ENCODE peak calls at places on chromosomes 7 and 10, in ten cellular contexts. One of them, this sample, is unnamed.

GRCh38 chr7:3482147-3482921 is 181.3 kb downstream of the SDK1 start:
- DNase-seq in GM12865: peak; percentile 2
- DNase-seq in mesendoderm: peak; percentile 95
- DNase-seq in AG08396: no peak
- DNase-seq in endodermal cell: peak; percentile 89
- DNase-seq in mammary epithelial cell: peak; percentile 42
- DNase-seq in kidney: no peak
- DNase-seq in activated CD4-positive, alpha-beta T cell treated with anti-CD3 and anti-CD28 coated beads for 36 hours: no peak
- DNase-seq in activated T-cell treated with anti-CD3 and anti-CD28 coated beads for 1 hour: no peak
- DNase-seq in GM23248: peak; percentile 9
- DNase-seq in this sample: no peak

GRCh38 chr7:77469927-77470326 is 53.8 kb upstream of the GSAP start:
- DNase-seq in GM12865: no peak
- DNase-seq in mesendoderm: no peak
- DNase-seq in AG08396: no peak
- DNase-seq in endodermal cell: no peak
- DNase-seq in mammary epithelial cell: no peak
- DNase-seq in kidney: no peak
- DNase-seq in activated CD4-positive, alpha-beta T cell treated with anti-CD3 and anti-CD28 coated beads for 36 hours: no peak
- DNase-seq in activated T-cell treated with anti-CD3 and anti-CD28 coated beads for 1 hour: no peak
- DNase-seq in GM23248: no peak
- DNase-seq in this sample: no peak

GRCh38 chr10:24287559-24288195 is 78.7 kb downstream of the KIAA1217 start:
- DNase-seq in GM12865: no peak
- DNase-seq in mesendoderm: no peak
- DNase-seq in AG08396: no peak
- DNase-seq in endodermal cell: no peak
- DNase-seq in mammary epithelial cell: no peak
- DNase-seq in kidney: no peak
- DNase-seq in activated CD4-positive, alpha-beta T cell treated with anti-CD3 and anti-CD28 coated beads for 36 hours: no peak
- DNase-seq in activated T-cell treated with anti-CD3 and anti-CD28 coated beads for 1 hour: no peak
- DNase-seq in GM23248: no peak
- DNase-seq in this sample: no peak

GRCh38 chr10:103936022-103936421 is 18.0 kb upstream of the STN1 start:
- DNase-seq in GM12865: no peak
- DNase-seq in mesendoderm: no peak
- DNase-seq in AG08396: no peak
- DNase-seq in endodermal cell: no peak
- DNase-seq in mammary epithelial cell: no peak
- DNase-seq in kidney: no peak
- DNase-seq in activated CD4-positive, alpha-beta T cell treated with anti-CD3 and anti-CD28 coated beads for 36 hours: no peak
- DNase-seq in activated T-cell treated with anti-CD3 and anti-CD28 coated beads for 1 hour: no peak
- DNase-seq in GM23248: no peak
- DNase-seq in this sample: no peak

GRCh38 chr7:70599446-70600190 is 532.3 kb upstream of the GALNT17 start:
- DNase-seq in GM12865: peak; percentile 28
- DNase-seq in mesendoderm: peak; percentile 41
- DNase-seq in AG08396: no peak
- DNase-seq in endodermal cell: no peak
- DNase-seq in mammary epithelial cell: peak; percentile 82
- DNase-seq in kidney: no peak
- DNase-seq in activated CD4-positive, alpha-beta T cell treated with anti-CD3 and anti-CD28 coated beads for 36 hours: no peak
- DNase-seq in activated T-cell treated with anti-CD3 and anti-CD28 coated beads for 1 hour: no peak
- DNase-seq in GM23248: no peak
- DNase-seq in this sample: no peak

GRCh38 chr10:122499012-122499411 is 37.7 kb downstream of the HTRA1 start:
- DNase-seq in GM12865: no peak
- DNase-seq in mesendoderm: no peak
- DNase-seq in AG08396: no peak
- DNase-seq in endodermal cell: no peak
- DNase-seq in mammary epithelial cell: no peak
- DNase-seq in kidney: peak; percentile 37
- DNase-seq in activated CD4-positive, alpha-beta T cell treated with anti-CD3 and anti-CD28 coated beads for 36 hours: no peak
- DNase-seq in activated T-cell treated with anti-CD3 and anti-CD28 coated beads for 1 hour: no peak
- DNase-seq in GM23248: no peak
- DNase-seq in this sample: no peak

GRCh38 chr7:4715385-4715770 is 33.3 kb downstream of the FOXK1 start:
- DNase-seq in GM12865: no peak
- DNase-seq in mesendoderm: no peak
- DNase-seq in AG08396: peak; percentile 78
- DNase-seq in endodermal cell: no peak
- DNase-seq in mammary epithelial cell: peak; percentile 89
- DNase-seq in kidney: no peak
- DNase-seq in activated CD4-positive, alpha-beta T cell treated with anti-CD3 and anti-CD28 coated beads for 36 hours: no peak
- DNase-seq in activated T-cell treated with anti-CD3 and anti-CD28 coated beads for 1 hour: no peak
- DNase-seq in GM23248: peak; percentile 93
- DNase-seq in this sample: no peak

GRCh38 chr7:129493555-129493954 is 8.8 kb upstream of the SMKR1 start:
- DNase-seq in GM12865: peak; percentile 25
- DNase-seq in mesendoderm: peak; percentile 72
- DNase-seq in AG08396: no peak
- DNase-seq in endodermal cell: no peak
- DNase-seq in mammary epithelial cell: no peak
- DNase-seq in kidney: no peak
- DNase-seq in activated CD4-positive, alpha-beta T cell treated with anti-CD3 and anti-CD28 coated beads for 36 hours: no peak
- DNase-seq in activated T-cell treated with anti-CD3 and anti-CD28 coated beads for 1 hour: no peak
- DNase-seq in GM23248: peak; percentile 42
- DNase-seq in this sample: no peak

GRCh38 chr7:82549616-82550285 is 106.2 kb upstream of the CACNA2D1 start:
- DNase-seq in GM12865: no peak
- DNase-seq in mesendoderm: no peak
- DNase-seq in AG08396: no peak
- DNase-seq in endodermal cell: no peak
- DNase-seq in mammary epithelial cell: no peak
- DNase-seq in kidney: no peak
- DNase-seq in activated CD4-positive, alpha-beta T cell treated with anti-CD3 and anti-CD28 coated beads for 36 hours: no peak
- DNase-seq in activated T-cell treated with anti-CD3 and anti-CD28 coated beads for 1 hour: no peak
- DNase-seq in GM23248: no peak
- DNase-seq in this sample: no peak

GRCh38 chr7:22417349-22417748 is 60.4 kb upstream of the RAPGEF5 start:
- DNase-seq in GM12865: no peak
- DNase-seq in mesendoderm: no peak
- DNase-seq in AG08396: no peak
- DNase-seq in endodermal cell: no peak
- DNase-seq in mammary epithelial cell: no peak
- DNase-seq in kidney: no peak
- DNase-seq in activated CD4-positive, alpha-beta T cell treated with anti-CD3 and anti-CD28 coated beads for 36 hours: no peak
- DNase-seq in activated T-cell treated with anti-CD3 and anti-CD28 coated beads for 1 hour: no peak
- DNase-seq in GM23248: no peak
- DNase-seq in this sample: no peak

GRCh38 chr10:1881636-1882035 is 144.3 kb upstream of the ADARB2 start:
- DNase-seq in GM12865: no peak
- DNase-seq in mesendoderm: no peak
- DNase-seq in AG08396: no peak
- DNase-seq in endodermal cell: no peak
- DNase-seq in mammary epithelial cell: no peak
- DNase-seq in kidney: no peak
- DNase-seq in activated CD4-positive, alpha-beta T cell treated with anti-CD3 and anti-CD28 coated beads for 36 hours: no peak
- DNase-seq in activated T-cell treated with anti-CD3 and anti-CD28 coated beads for 1 hour: no peak
- DNase-seq in GM23248: no peak
- DNase-seq in this sample: no peak

GRCh38 chr7:133815677-133816210 is 311.4 kb upstream of the LRGUK start:
- DNase-seq in GM12865: no peak
- DNase-seq in mesendoderm: no peak
- DNase-seq in AG08396: peak; percentile 10
- DNase-seq in endodermal cell: no peak
- DNase-seq in mammary epithelial cell: no peak
- DNase-seq in kidney: no peak
- DNase-seq in activated CD4-positive, alpha-beta T cell treated with anti-CD3 and anti-CD28 coated beads for 36 hours: no peak
- DNase-seq in activated T-cell treated with anti-CD3 and anti-CD28 coated beads for 1 hour: no peak
- DNase-seq in GM23248: no peak
- DNase-seq in this sample: no peak

GRCh38 chr7:142470336-142470830 is 212.5 kb upstream of the PRSS58 start:
- DNase-seq in GM12865: no peak
- DNase-seq in mesendoderm: no peak
- DNase-seq in AG08396: no peak
- DNase-seq in endodermal cell: no peak
- DNase-seq in mammary epithelial cell: no peak
- DNase-seq in kidney: no peak
- DNase-seq in activated CD4-positive, alpha-beta T cell treated with anti-CD3 and anti-CD28 coated beads for 36 hours: no peak
- DNase-seq in activated T-cell treated with anti-CD3 and anti-CD28 coated beads for 1 hour: no peak
- DNase-seq in GM23248: no peak
- DNase-seq in this sample: no peak

GRCh38 chr10:122460891-122461293 is 461 bp upstream of the HTRA1 start:
- DNase-seq in GM12865: no peak
- DNase-seq in mesendoderm: no peak
- DNase-seq in AG08396: no peak
- DNase-seq in endodermal cell: no peak
- DNase-seq in mammary epithelial cell: no peak
- DNase-seq in kidney: no peak
- DNase-seq in activated CD4-positive, alpha-beta T cell treated with anti-CD3 and anti-CD28 coated beads for 36 hours: no peak
- DNase-seq in activated T-cell treated with anti-CD3 and anti-CD28 coated beads for 1 hour: no peak
- DNase-seq in GM23248: peak; percentile 36
- DNase-seq in this sample: no peak

GRCh38 chr7:96224682-96225081 is 97.2 kb downstream of the SLC25A13 start:
- DNase-seq in GM12865: no peak
- DNase-seq in mesendoderm: peak; percentile 60
- DNase-seq in AG08396: no peak
- DNase-seq in endodermal cell: peak; percentile 73
- DNase-seq in mammary epithelial cell: no peak
- DNase-seq in kidney: no peak
- DNase-seq in activated CD4-positive, alpha-beta T cell treated with anti-CD3 and anti-CD28 coated beads for 36 hours: peak; percentile 34
- DNase-seq in activated T-cell treated with anti-CD3 and anti-CD28 coated beads for 1 hour: no peak
- DNase-seq in GM23248: no peak
- DNase-seq in this sample: peak; percentile 33

GRCh38 chr7:21526007-21526406 is 16.8 kb upstream of the DNAH11 start:
- DNase-seq in GM12865: peak; percentile 10
- DNase-seq in mesendoderm: no peak
- DNase-seq in AG08396: no peak
- DNase-seq in endodermal cell: no peak
- DNase-seq in mammary epithelial cell: no peak
- DNase-seq in kidney: no peak
- DNase-seq in activated CD4-positive, alpha-beta T cell treated with anti-CD3 and anti-CD28 coated beads for 36 hours: no peak
- DNase-seq in activated T-cell treated with anti-CD3 and anti-CD28 coated beads for 1 hour: no peak
- DNase-seq in GM23248: peak; percentile 26
- DNase-seq in this sample: no peak

GRCh38 chr7:141409911-141410329 is 141.3 kb upstream of the AGK start:
- DNase-seq in GM12865: no peak
- DNase-seq in mesendoderm: peak; percentile 51
- DNase-seq in AG08396: no peak
- DNase-seq in endodermal cell: peak; percentile 62
- DNase-seq in mammary epithelial cell: no peak
- DNase-seq in kidney: no peak
- DNase-seq in activated CD4-positive, alpha-beta T cell treated with anti-CD3 and anti-CD28 coated beads for 36 hours: no peak
- DNase-seq in activated T-cell treated with anti-CD3 and anti-CD28 coated beads for 1 hour: no peak
- DNase-seq in GM23248: no peak
- DNase-seq in this sample: no peak

GRCh38 chr10:128097783-128098182 is 28.4 kb downstream of the MKI67 start:
- DNase-seq in GM12865: no peak
- DNase-seq in mesendoderm: no peak
- DNase-seq in AG08396: no peak
- DNase-seq in endodermal cell: peak; percentile 20
- DNase-seq in mammary epithelial cell: no peak
- DNase-seq in kidney: no peak
- DNase-seq in activated CD4-positive, alpha-beta T cell treated with anti-CD3 and anti-CD28 coated beads for 36 hours: no peak
- DNase-seq in activated T-cell treated with anti-CD3 and anti-CD28 coated beads for 1 hour: no peak
- DNase-seq in GM23248: peak; percentile 14
- DNase-seq in this sample: no peak

GRCh38 chr10:23157239-23157661 is 34.9 kb upstream of the PTF1A start:
- DNase-seq in GM12865: peak; percentile 69
- DNase-seq in mesendoderm: no peak
- DNase-seq in AG08396: no peak
- DNase-seq in endodermal cell: no peak
- DNase-seq in mammary epithelial cell: no peak
- DNase-seq in kidney: no peak
- DNase-seq in activated CD4-positive, alpha-beta T cell treated with anti-CD3 and anti-CD28 coated beads for 36 hours: no peak
- DNase-seq in activated T-cell treated with anti-CD3 and anti-CD28 coated beads for 1 hour: no peak
- DNase-seq in GM23248: no peak
- DNase-seq in this sample: no peak

GRCh38 chr10:80204801-80205477 is 398 bp downstream of the ANXA11 start:
- DNase-seq in GM12865: peak; percentile 48
- DNase-seq in mesendoderm: peak; percentile 29
- DNase-seq in AG08396: peak; percentile 62
- DNase-seq in endodermal cell: peak; percentile 69
- DNase-seq in mammary epithelial cell: no peak
- DNase-seq in kidney: peak; percentile 83
- DNase-seq in activated CD4-positive, alpha-beta T cell treated with anti-CD3 and anti-CD28 coated beads for 36 hours: peak; percentile 63
- DNase-seq in activated T-cell treated with anti-CD3 and anti-CD28 coated beads for 1 hour: peak; percentile 23
- DNase-seq in GM23248: peak; percentile 66
- DNase-seq in this sample: peak; percentile 48

GRCh38 chr7:139118803-139119485 is 9.4 kb upstream of the ZC3HAV1 start:
- DNase-seq in GM12865: peak; percentile 85
- DNase-seq in mesendoderm: peak; percentile 80
- DNase-seq in AG08396: no peak
- DNase-seq in endodermal cell: peak; percentile 52
- DNase-seq in mammary epithelial cell: no peak
- DNase-seq in kidney: no peak
- DNase-seq in activated CD4-positive, alpha-beta T cell treated with anti-CD3 and anti-CD28 coated beads for 36 hours: peak; percentile 58
- DNase-seq in activated T-cell treated with anti-CD3 and anti-CD28 coated beads for 1 hour: no peak
- DNase-seq in GM23248: no peak
- DNase-seq in this sample: peak; percentile 70

GRCh38 chr10:15348579-15348978 is 22.5 kb downstream of the FAM171A1 start:
- DNase-seq in GM12865: no peak
- DNase-seq in mesendoderm: no peak
- DNase-seq in AG08396: peak; percentile 36
- DNase-seq in endodermal cell: no peak
- DNase-seq in mammary epithelial cell: no peak
- DNase-seq in kidney: no peak
- DNase-seq in activated CD4-positive, alpha-beta T cell treated with anti-CD3 and anti-CD28 coated beads for 36 hours: no peak
- DNase-seq in activated T-cell treated with anti-CD3 and anti-CD28 coated beads for 1 hour: no peak
- DNase-seq in GM23248: peak; percentile 60
- DNase-seq in this sample: no peak

GRCh38 chr7:129775695-129776396 is 164.3 kb downstream of the NRF1 start:
- DNase-seq in GM12865: no peak
- DNase-seq in mesendoderm: peak; percentile 82
- DNase-seq in AG08396: no peak
- DNase-seq in endodermal cell: peak; percentile 86
- DNase-seq in mammary epithelial cell: no peak
- DNase-seq in kidney: no peak
- DNase-seq in activated CD4-positive, alpha-beta T cell treated with anti-CD3 and anti-CD28 coated beads for 36 hours: no peak
- DNase-seq in activated T-cell treated with anti-CD3 and anti-CD28 coated beads for 1 hour: no peak
- DNase-seq in GM23248: no peak
- DNase-seq in this sample: no peak

GRCh38 chr10:101267336-101267735 is 38.1 kb upstream of the LBX1 start:
- DNase-seq in GM12865: no peak
- DNase-seq in mesendoderm: no peak
- DNase-seq in AG08396: no peak
- DNase-seq in endodermal cell: peak; percentile 59
- DNase-seq in mammary epithelial cell: no peak
- DNase-seq in kidney: no peak
- DNase-seq in activated CD4-positive, alpha-beta T cell treated with anti-CD3 and anti-CD28 coated beads for 36 hours: no peak
- DNase-seq in activated T-cell treated with anti-CD3 and anti-CD28 coated beads for 1 hour: no peak
- DNase-seq in GM23248: no peak
- DNase-seq in this sample: no peak

GRCh38 chr10:49273082-49273465 is 25.9 kb upstream of the C10orf71 start:
- DNase-seq in GM12865: no peak
- DNase-seq in mesendoderm: no peak
- DNase-seq in AG08396: no peak
- DNase-seq in endodermal cell: peak; percentile 25
- DNase-seq in mammary epithelial cell: no peak
- DNase-seq in kidney: no peak
- DNase-seq in activated CD4-positive, alpha-beta T cell treated with anti-CD3 and anti-CD28 coated beads for 36 hours: no peak
- DNase-seq in activated T-cell treated with anti-CD3 and anti-CD28 coated beads for 1 hour: no peak
- DNase-seq in GM23248: no peak
- DNase-seq in this sample: no peak

GRCh38 chr7:92645114-92645497 is 54.9 kb upstream of the FAM133B start:
- DNase-seq in GM12865: no peak
- DNase-seq in mesendoderm: no peak
- DNase-seq in AG08396: no peak
- DNase-seq in endodermal cell: no peak
- DNase-seq in mammary epithelial cell: no peak
- DNase-seq in kidney: no peak
- DNase-seq in activated CD4-positive, alpha-beta T cell treated with anti-CD3 and anti-CD28 coated beads for 36 hours: no peak
- DNase-seq in activated T-cell treated with anti-CD3 and anti-CD28 coated beads for 1 hour: no peak
- DNase-seq in GM23248: no peak
- DNase-seq in this sample: no peak

GRCh38 chr7:309586-310228 is 19.7 kb downstream of the FOXL3 start:
- DNase-seq in GM12865: no peak
- DNase-seq in mesendoderm: no peak
- DNase-seq in AG08396: no peak
- DNase-seq in endodermal cell: no peak
- DNase-seq in mammary epithelial cell: no peak
- DNase-seq in kidney: peak; percentile 41
- DNase-seq in activated CD4-positive, alpha-beta T cell treated with anti-CD3 and anti-CD28 coated beads for 36 hours: no peak
- DNase-seq in activated T-cell treated with anti-CD3 and anti-CD28 coated beads for 1 hour: no peak
- DNase-seq in GM23248: no peak
- DNase-seq in this sample: no peak

GRCh38 chr7:2714636-2715035 is 26.6 kb downstream of the AMZ1 start:
- DNase-seq in GM12865: no peak
- DNase-seq in mesendoderm: no peak
- DNase-seq in AG08396: no peak
- DNase-seq in endodermal cell: peak; percentile 43
- DNase-seq in mammary epithelial cell: no peak
- DNase-seq in kidney: no peak
- DNase-seq in activated CD4-positive, alpha-beta T cell treated with anti-CD3 and anti-CD28 coated beads for 36 hours: no peak
- DNase-seq in activated T-cell treated with anti-CD3 and anti-CD28 coated beads for 1 hour: no peak
- DNase-seq in GM23248: no peak
- DNase-seq in this sample: no peak

This sample was measured in activated CD8-positive, alpha-beta T cell treated with anti-CD3 and anti-CD28 coated beads for 36 hours.